ENCODE peak calls at places on chromosomes 12 and 14, in six cellular contexts. D, N, R, Y, K and P are unnamed samples.
A peak's percentile ranks its signal among the peaks of the same experiment; 100 is the strongest.

GRCh38 chr14:92676448-92677086 is 71.9 kb downstream of the LGMN start:
- DNase-seq in R (no peak), D (no peak), Y (no peak), K (no peak), N (no peak), P (no peak)

GRCh38 chr12:128791395-128792322 is 32.1 kb downstream of the SLC15A4 start:
- DNase-seq in D (no peak), N (peak; percentile 11), Y (no peak), K (no peak), R (no peak), P (no peak)

GRCh38 chr14:102095231-102095870 is 8.5 kb upstream of the HSP90AA1 start:
- DNase-seq in D (no peak), N (no peak), K (no peak), R (no peak), Y (no peak), P (no peak)

GRCh38 chr14:79378020-79378419 is 833.3 kb downstream of the DIO2 start:
- DNase-seq in R (no peak), D (no peak), Y (no peak), N (no peak), K (peak; percentile 14), P (no peak)

GRCh38 chr12:122203968-122204828 is 689 bp downstream of the B3GNT4 start:
- DNase-seq in D (no peak), N (no peak), Y (no peak), K (peak; percentile 48), R (peak; percentile 57), P (peak; percentile 38)

GRCh38 chr14:61080591-61081010 is 99.6 kb downstream of the SLC38A6 start:
- DNase-seq in R (no peak), N (no peak), D (peak; percentile 81), K (no peak), Y (no peak), P (peak; percentile 22)

GRCh38 chr12:106814649-106815048 is 40.2 kb downstream of the RIC8B start:
- DNase-seq in D (no peak), Y (no peak), K (no peak), R (no peak), N (no peak), P (no peak)

GRCh38 chr12:93186131-93186530 is 191.6 kb upstream of the NUDT4 start:
- DNase-seq in R (no peak), D (no peak), Y (no peak), N (no peak), K (no peak), P (no peak)

GRCh38 chr14:104011824-104012517 is 69.6 kb upstream of the RD3L start:
- DNase-seq in R (no peak), N (peak; percentile 28), Y (no peak), D (no peak), K (no peak), P (no peak)

GRCh38 chr12:106386836-106387555 is 29.4 kb downstream of the POLR3B start:
- DNase-seq in R (no peak), Y (no peak), D (peak; percentile 63), K (no peak), N (no peak), P (no peak)

DNA sequence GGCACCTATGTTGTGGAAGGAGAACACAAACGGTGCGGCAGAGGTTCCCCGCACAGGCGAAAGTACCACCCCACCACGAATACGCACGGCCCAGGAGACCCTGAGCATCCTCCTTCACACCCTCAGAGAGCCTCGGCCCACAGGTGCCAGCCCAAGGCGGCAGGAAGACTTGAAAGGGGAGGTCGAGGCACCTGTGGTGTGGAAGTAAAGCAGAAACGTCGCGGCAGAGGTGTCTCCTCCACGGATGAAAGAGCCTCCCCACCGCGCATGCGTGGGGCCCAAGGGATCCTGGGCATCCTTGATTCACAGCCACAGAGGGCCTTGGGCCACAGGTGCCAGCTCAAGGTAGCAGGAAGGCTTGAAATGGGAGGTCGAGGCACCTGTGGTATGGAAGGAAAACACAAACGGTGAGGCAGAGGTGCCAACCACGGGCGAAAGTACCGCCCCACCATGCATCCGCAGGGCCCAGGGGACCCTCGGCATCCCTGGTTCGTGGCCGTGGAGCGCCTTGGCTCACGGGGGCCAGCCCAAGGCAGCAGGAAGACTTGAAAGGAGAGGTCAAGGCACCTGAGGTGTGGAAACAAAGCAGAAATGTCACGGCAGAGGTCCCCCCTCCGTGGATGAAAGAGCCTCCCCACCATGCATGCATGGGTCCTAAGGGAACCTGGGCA is 380.1 kb downstream of the ALG10 start:
- DNase-seq in K (no peak), R (peak; percentile 59), N (no peak), Y (no peak), D (no peak), P (peak; percentile 12)
- TF ChIP-seq CTCF in K (no peak), R (no peak), N (no peak), Y (no peak), D (no peak), P (no peak)

DNA sequence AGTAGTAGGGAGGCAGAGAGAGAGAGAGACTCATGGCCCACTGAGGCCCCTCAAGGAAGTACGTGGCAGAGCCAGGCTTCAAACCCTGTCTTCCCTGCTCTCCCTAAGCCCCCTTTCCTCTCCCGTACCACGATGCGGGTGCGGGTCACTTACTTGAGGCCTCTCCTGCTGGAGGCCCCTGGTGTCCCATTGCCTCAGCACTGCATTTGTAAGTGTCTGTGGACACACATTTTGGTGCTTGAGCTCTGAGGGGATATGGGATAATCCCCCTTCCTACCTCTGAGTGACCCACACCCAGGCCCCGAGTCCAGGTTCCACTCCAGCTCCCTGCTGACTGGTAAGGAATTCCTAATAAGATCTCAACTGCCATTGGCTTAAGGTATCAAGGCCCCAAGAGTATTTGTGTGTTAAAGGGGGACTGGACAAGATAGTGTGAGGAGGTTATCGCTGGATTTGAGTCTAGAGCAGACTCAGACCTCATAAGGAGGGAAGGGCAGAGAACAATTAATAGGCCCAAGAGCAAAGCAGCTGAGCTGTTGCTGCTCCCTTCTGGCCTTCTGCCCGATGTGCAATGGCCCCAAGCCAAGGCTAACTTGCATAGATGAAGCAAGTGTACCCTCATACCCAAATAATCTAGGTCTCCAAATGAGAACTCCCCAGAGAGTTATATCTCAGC is 71.9 kb downstream of the CRACR2A start:
- DNase-seq in D (no peak), R (no peak), K (no peak), N (peak; percentile 38), Y (no peak), P (no peak)
- TF ChIP-seq CTCF in D (no peak), R (no peak), K (no peak), N (no peak), Y (no peak), P (no peak)

GRCh38 chr12:6273209-6273928 is 37.1 kb upstream of the PLEKHG6 start:
- DNase-seq in R (no peak), D (no peak), Y (no peak), N (no peak), K (no peak), P (no peak)
- TF ChIP-seq CTCF in R (no peak), D (no peak), Y (no peak), N (no peak), K (no peak), P (no peak)

GRCh38 chr12:39627914-39628313 is 8.3 kb upstream of the ABCD2 start:
- DNase-seq in K (no peak), Y (no peak), N (no peak), D (no peak), R (no peak), P (no peak)

GRCh38 chr12:39628836-39629235 is 9.2 kb upstream of the ABCD2 start:
- DNase-seq in N (no peak), D (no peak), Y (no peak), R (no peak), K (no peak), P (no peak)

GRCh38 chr12:39638178-39638577 is 18.6 kb upstream of the ABCD2 start:
- DNase-seq in N (no peak), K (no peak), Y (no peak), D (no peak), R (no peak), P (no peak)

GRCh38 chr12:39632670-39633069 is 13.1 kb upstream of the ABCD2 start:
- DNase-seq in N (no peak), D (no peak), R (no peak), K (no peak), Y (no peak), P (no peak)
- TF ChIP-seq CTCF in N (no peak), D (no peak), R (no peak), K (no peak), Y (no peak), P (no peak)

GRCh38 chr12:68038650-68039049 is 49.4 kb downstream of the IFNG-AS1 start:
- DNase-seq in R (no peak), N (no peak), D (no peak), Y (no peak), K (no peak), P (no peak)

GRCh38 chr12:68043446-68043845 is 54.2 kb downstream of the IFNG-AS1 start:
- DNase-seq in N (no peak), R (no peak), K (no peak), D (no peak), Y (no peak), P (no peak)

GRCh38 chr12:68037616-68038255 is 48.5 kb downstream of the IFNG-AS1 start:
- DNase-seq in N (no peak), D (no peak), K (no peak), Y (no peak), R (no peak), P (no peak)

GRCh38 chr12:68042212-68042699 is 53.0 kb downstream of the IFNG-AS1 start:
- DNase-seq in K (no peak), D (no peak), R (no peak), Y (no peak), N (no peak), P (no peak)

GRCh38 chr12:68040450-68041075 is 51.3 kb downstream of the IFNG-AS1 start:
- DNase-seq in Y (no peak), D (peak; percentile 68), K (peak; percentile 65), N (peak; percentile 74), R (no peak), P (no peak)
- TF ChIP-seq CTCF in Y (peak; percentile 57), D (peak; percentile 89), K (peak; percentile 72), N (peak; percentile 82), R (peak; percentile 68), P (peak; percentile 95)

GRCh38 chr12:94198469-94198868 is 50.1 kb downstream of the PLXNC1 start:
- DNase-seq in D (no peak), K (no peak), R (no peak), N (no peak), Y (no peak), P (no peak)

GRCh38 chr12:94192506-94192905 is 44.1 kb downstream of the PLXNC1 start:
- DNase-seq in Y (no peak), D (no peak), N (no peak), K (no peak), R (no peak), P (no peak)

GRCh38 chr12:94193168-94193567 is 44.8 kb downstream of the PLXNC1 start:
- DNase-seq in R (no peak), Y (no peak), D (no peak), K (no peak), N (no peak), P (no peak)

GRCh38 chr12:94193623-94194022 is 45.2 kb downstream of the PLXNC1 start:
- DNase-seq in R (no peak), D (no peak), K (no peak), N (no peak), Y (no peak), P (no peak)

DNA sequence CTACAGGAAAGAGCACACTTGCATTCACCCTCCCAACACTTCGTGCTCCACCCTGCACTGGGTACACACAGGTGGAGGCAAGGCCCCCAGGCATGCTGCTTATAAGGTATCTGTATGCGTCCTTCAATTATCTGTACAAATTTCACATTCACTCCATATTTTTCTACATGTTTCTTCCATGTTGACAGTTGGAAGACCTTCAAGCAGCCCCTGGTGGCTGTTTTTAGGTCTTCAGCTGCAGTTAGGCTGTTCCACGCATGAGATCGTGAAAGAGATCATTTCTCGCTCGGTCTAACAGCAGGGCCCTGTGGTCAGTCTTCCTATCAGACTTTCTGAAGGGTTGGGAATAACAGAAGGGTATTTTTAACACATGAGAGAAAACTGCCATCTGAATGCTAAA is 47.1 kb downstream of the PLXNC1 start:
- DNase-seq in N (no peak), Y (no peak), D (no peak), K (no peak), R (no peak), P (no peak)
- TF ChIP-seq CTCF in N (no peak), Y (no peak), D (peak; percentile 14), K (no peak), R (no peak), P (no peak)